ENCODE peak calls at places on chromosomes 13 and 19, in eight cellular contexts. R is PC-9, H is MM.1S, I is GM23248, P is SK-N-SH, Z is PC-3, Q is GM23338, S is hepatocyte. F is an unnamed sample. For H3K9me2, the result is how much of the 10 kb centered on the place peaks cover.

GRCh38 chr19:11191273-11191755 is 6.0 kb downstream of the KANK2 start:
- DNase-seq in R (peak), H (no peak), I (peak), P (peak), Z (peak), Q (peak), S (no peak), F (no peak)

GRCh38 chr13:70310720-70311119 is 202.5 kb upstream of the KLHL1 start:
- DNase-seq in R (peak), H (peak), I (no peak), P (peak), Z (peak), Q (peak), S (peak), F (peak)

GRCh38 chr13:40581277-40581579 is 85.2 kb downstream of the FOXO1 start:
- DNase-seq in R (no peak), H (no peak), I (no peak), P (no peak), Z (no peak), Q (no peak), S (no peak), F (peak)

GRCh38 chr13:95317037-95317989 is 16.1 kb upstream of the ABCC4 start:
- DNase-seq in R (no peak), H (no peak), I (peak), P (no peak), Z (no peak), Q (no peak), S (no peak), F (no peak)

GRCh38 chr13:108069521-108070210 is 145.7 kb downstream of the LIG4 start:
- DNase-seq in R (no peak), H (no peak), I (no peak), P (no peak), Z (no peak), Q (no peak), S (no peak), F (no peak)

GRCh38 chr19:35775046-35775297 is 392 bp upstream of the ARHGAP33 start:
- DNase-seq in R (no peak), H (no peak), I (no peak), P (no peak), Z (no peak), Q (no peak), S (no peak), F (no peak)

GRCh38 chr13:39201075-39201630 is 162.9 kb downstream of the NHLRC3 start:
- DNase-seq in R (no peak), H (no peak), I (no peak), P (no peak), Z (no peak), Q (no peak), S (no peak), F (no peak)

GRCh38 chr13:100673831-100674362 is 698 bp downstream of the TMTC4 start:
- DNase-seq in R (peak), H (peak), I (peak), P (no peak), Z (peak), Q (peak), S (peak), F (peak)

GRCh38 chr13:25608181-25608580 is 236.4 kb downstream of the ATP8A2 start:
- DNase-seq in R (no peak), H (no peak), I (peak), P (no peak), Z (no peak), Q (no peak), S (no peak), F (no peak)

GRCh38 chr19:34263745-34264237 is 9.4 kb downstream of the GARRE1 start:
- DNase-seq in R (no peak), H (no peak), I (no peak), P (no peak), Z (no peak), Q (no peak), S (no peak), F (no peak)

GRCh38 chr19:16530540-16531379 is 11.5 kb downstream of the CHERP start:
- DNase-seq in R (no peak), H (no peak), I (no peak), P (no peak), Z (no peak), Q (no peak), S (no peak), F (no peak)

GRCh38 chr13:74214321-74214720 is 80.1 kb upstream of the KLF12 start:
- DNase-seq in R (no peak), H (no peak), I (no peak), P (no peak), Z (no peak), Q (no peak), S (no peak), F (no peak)

GRCh38 chr19:34436716-34437115 is 8.5 kb downstream of the UBA2 start:
- DNase-seq in R (no peak), H (no peak), I (no peak), P (no peak), Z (no peak), Q (no peak), S (no peak), F (no peak)

GRCh38 chr13:82657471-82657870 is 1224.8 kb downstream of the SLITRK1 start:
- DNase-seq in R (no peak), H (no peak), I (no peak), P (no peak), Z (no peak), Q (no peak), S (no peak), F (no peak)

GRCh38 chr19:947090-947706 is 21.4 kb downstream of the ARID3A start:
- DNase-seq in R (no peak), H (no peak), I (no peak), P (no peak), Z (no peak), Q (no peak), S (peak), F (peak)

GRCh38 chr19:40139533-40140287 is 49.0 kb upstream of the ZNF780A start:
- DNase-seq in R (no peak), H (peak), I (peak), P (peak), Z (peak), Q (peak), S (peak), F (peak)

DNA sequence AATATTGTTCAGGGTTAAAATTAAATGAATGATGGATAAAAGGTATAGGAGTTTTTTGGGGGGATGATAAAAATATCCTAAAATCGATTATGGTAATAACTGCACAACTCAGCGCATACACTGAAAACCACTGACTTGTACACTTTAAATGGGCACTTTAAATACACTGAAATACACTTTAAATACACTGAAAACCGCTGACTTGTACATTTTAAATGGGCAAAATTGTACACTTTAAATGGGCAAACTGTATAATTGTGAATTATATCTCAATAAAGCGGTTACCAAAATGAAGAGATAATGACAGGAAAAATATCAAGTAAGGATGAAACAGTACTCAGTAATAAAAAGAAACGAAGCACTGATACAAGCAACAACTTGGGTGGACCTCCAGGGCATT is 1.5 kb downstream of the LIG1 start:
- DNase-seq in R (no peak), H (no peak), I (no peak), P (no peak), Z (no peak), Q (no peak), S (no peak), F (no peak)
- H3K4me2 ChIP-seq in R (peak), H (peak), I (no peak), P (peak), Z (peak), Q (no peak), S (peak), F (peak)

GRCh38 chr13:42320375-42320787 is 48.4 kb downstream of the AKAP11 start:
- DNase-seq in R (no peak), H (no peak), I (no peak), P (no peak), Z (no peak), Q (peak), S (no peak), F (no peak)
- H3K9me2 ChIP-seq in R (under half), H (under half), I (under half), P (under half), Z (under half), Q (under half), S (under half), F (under half)

GRCh38 chr19:19028526-19028925 is 4.8 kb downstream of the SUGP2 start:
- DNase-seq in R (no peak), H (no peak), I (no peak), P (no peak), Z (no peak), Q (no peak), S (no peak), F (no peak)
- H3K4me2 ChIP-seq in R (no peak), H (no peak), I (no peak), P (no peak), Z (no peak), Q (no peak), S (no peak), F (no peak)

DNA sequence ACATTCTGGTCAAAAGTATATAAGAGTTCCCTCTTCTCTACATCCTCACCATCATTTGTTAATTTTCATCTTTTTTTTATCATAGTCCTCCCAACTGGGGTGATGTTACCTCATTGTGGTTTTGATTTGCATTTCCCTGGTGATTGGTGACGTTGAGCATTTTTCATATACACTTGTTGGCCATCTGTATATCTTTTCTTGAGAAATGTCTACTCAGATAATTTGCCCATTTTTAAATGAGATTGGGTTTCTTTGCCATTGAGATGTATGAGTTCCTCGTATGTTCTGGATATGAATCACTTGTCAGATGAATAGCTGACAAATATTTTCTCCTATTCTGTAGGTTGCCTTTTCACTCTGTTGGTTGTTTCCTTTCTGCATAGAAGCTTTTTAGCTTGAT is 2.4 kb downstream of the CD33 start:
- DNase-seq in R (no peak), H (no peak), I (no peak), P (no peak), Z (no peak), Q (no peak), S (no peak), F (peak)
- H3K9me2 ChIP-seq in R (under half), H (under half), I (under half), P (under half), Z (under half), Q (under half), S (under half), F (under half)

GRCh38 chr13:99509477-99509876 is 8.2 kb downstream of the TM9SF2 start:
- DNase-seq in R (no peak), H (no peak), I (no peak), P (no peak), Z (no peak), Q (no peak), S (no peak), F (no peak)

GRCh38 chr13:99507054-99507453 is 5.8 kb downstream of the TM9SF2 start:
- DNase-seq in R (no peak), H (no peak), I (no peak), P (no peak), Z (no peak), Q (no peak), S (no peak), F (no peak)

GRCh38 chr13:99505814-99506269 is 4.6 kb downstream of the TM9SF2 start:
- DNase-seq in R (no peak), H (no peak), I (peak), P (peak), Z (peak), Q (no peak), S (no peak), F (peak)

GRCh38 chr13:99501952-99502310 is 659 bp downstream of the TM9SF2 start:
- DNase-seq in R (no peak), H (no peak), I (peak), P (no peak), Z (peak), Q (peak), S (peak), F (peak)

DNA sequence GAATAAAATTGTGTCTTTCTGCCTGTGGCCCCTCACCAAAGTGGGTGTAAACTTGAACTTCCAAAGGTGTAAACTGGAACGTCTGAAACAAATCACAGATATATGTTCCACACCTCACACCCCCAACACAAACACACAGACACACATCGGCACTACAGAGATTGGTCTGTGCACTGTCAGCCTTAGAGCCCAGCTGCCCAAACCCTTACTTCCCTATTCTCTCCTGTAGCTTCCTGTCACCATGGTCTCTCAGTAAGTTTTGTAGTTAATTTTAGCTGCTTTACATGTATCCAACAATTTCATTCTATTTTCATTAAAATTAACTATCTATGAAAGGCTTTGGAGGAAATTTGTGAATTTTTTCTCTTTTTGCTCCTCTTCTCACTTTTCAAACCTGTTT is 5.4 kb downstream of the TM9SF2 start:
- DNase-seq in R (no peak), H (no peak), I (no peak), P (no peak), Z (no peak), Q (no peak), S (no peak), F (peak)
- H3K4me2 ChIP-seq in R (no peak), H (no peak), I (no peak), P (no peak), Z (peak), Q (no peak), S (peak), F (peak)

DNA sequence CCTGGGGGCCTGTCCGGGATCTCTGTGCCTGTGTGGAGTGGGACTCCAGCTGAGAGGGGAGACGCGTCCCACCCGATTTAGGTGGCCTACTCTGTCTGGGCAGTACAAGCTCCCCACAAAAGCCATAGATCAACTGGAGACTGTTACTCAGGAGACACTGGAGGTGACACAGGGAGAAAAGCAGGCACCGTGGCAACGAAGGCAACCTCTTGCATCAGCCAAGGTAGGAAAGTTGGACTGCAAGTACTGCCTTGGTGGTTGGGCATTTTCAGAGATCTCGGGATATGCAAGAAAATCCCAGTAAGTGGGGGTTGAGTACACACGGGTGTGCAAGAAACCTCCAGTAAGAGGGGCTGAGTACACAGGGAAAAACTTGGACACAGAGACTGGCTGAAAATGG is 1060.0 kb upstream of the MIR17HG start:
- DNase-seq in R (no peak), H (no peak), I (no peak), P (no peak), Z (no peak), Q (no peak), S (no peak), F (no peak)
- H3K9me2 ChIP-seq in R (under half), H (under half), I (under half), P (under half), Z (under half), Q (under half), S (under half), F (under half)

GRCh38 chr19:9941236-9941635 is 4.9 kb upstream of the OLFM2 start:
- DNase-seq in R (no peak), H (no peak), I (peak), P (no peak), Z (no peak), Q (no peak), S (no peak), F (no peak)
- H3K4me2 ChIP-seq in R (no peak), H (no peak), I (peak), P (no peak), Z (no peak), Q (no peak), S (no peak), F (no peak)

F was measured in Karpas-422.